ENCODE peak calls at places on chromosomes 3 and 15, in four cellular contexts. R is activated gamma-delta T cell treated with anti-CD3 and anti-CD28 coated beads, Interleukin-2, amount 50 U/mL, for 16 hours; L is CD8-positive, alpha-beta memory T cell; P is HuH-7.5. M is an unnamed sample.

GRCh38 chr3:106518516-106518915 is 649.7 kb upstream of the CBLB start:
- DNase-seq in R (no peak), L (no peak), P (no peak), M (no peak)

GRCh38 chr15:29935296-29936020 is 113.2 kb upstream of the TJP1 start:
- DNase-seq in R (no peak), L (no peak), P (no peak), M (no peak)

GRCh38 chr15:38553071-38553470 is 11.5 kb downstream of the RASGRP1 start:
- DNase-seq in R (no peak), L (no peak), P (no peak), M (no peak)

GRCh38 chr3:187367561-187368103 is 553 bp upstream of the RTP4 start:
- DNase-seq in R (no peak), L (peak; percentile 7), P (no peak), M (peak; percentile 58)

GRCh38 chr15:63943829-63944680 is 102.2 kb downstream of the DAPK2 start:
- DNase-seq in R (no peak), L (no peak), P (no peak), M (no peak)

GRCh38 chr15:36905908-36906307 is 194.4 kb downstream of the MEIS2 start:
- DNase-seq in R (no peak), L (no peak), P (no peak), M (no peak)

GRCh38 chr3:135878501-135878900 is 87.0 kb upstream of the PPP2R3A start:
- DNase-seq in R (no peak), L (no peak), P (no peak), M (no peak)

GRCh38 chr3:4834403-4834866 is 144.8 kb upstream of the BHLHE40 start:
- DNase-seq in R (peak; percentile 73), L (peak; percentile 52), P (no peak), M (peak; percentile 89)

GRCh38 chr3:131731709-131732108 is 228.9 kb upstream of the MRPL3 start:
- DNase-seq in R (no peak), L (no peak), P (no peak), M (no peak)

GRCh38 chr15:98760112-98760826 is 111.9 kb downstream of the IGF1R start:
- DNase-seq in R (no peak), L (no peak), P (no peak), M (no peak)

GRCh38 chr3:120450914-120451669 is at the start of gene FSTL1:
- DNase-seq in R (no peak), L (no peak), P (no peak), M (no peak)

GRCh38 chr3:101619734-101620133 is 45.8 kb downstream of the PCNP start:
- DNase-seq in R (no peak), L (no peak), P (no peak), M (no peak)